ENCODE peak calls at places on chromosomes 2 and 18, in ten cellular contexts. One of them, this sample, is unnamed.

GRCh38 chr2:118902279-118903028 is 39.5 kb upstream of the MARCO start:
- DNase-seq in brain microvascular endothelial cell: no peak
- DNase-seq in IMR-90: no peak
- DNase-seq in breast epithelium: no peak
- DNase-seq in fibroblast of pulmonary artery: no peak
- DNase-seq in MCF 10A: no peak
- DNase-seq in lower lobe of right lung: no peak
- DNase-seq in endothelial cell: no peak
- DNase-seq in GM12865: no peak
- DNase-seq in pancreas: no peak
- DNase-seq in this sample: no peak

GRCh38 chr2:23127465-23127864 is 257.5 kb upstream of the KLHL29 start:
- DNase-seq in brain microvascular endothelial cell: no peak
- DNase-seq in endothelial cell: no peak
- DNase-seq in GM12865: no peak
- DNase-seq in IMR-90: no peak
- DNase-seq in fibroblast of pulmonary artery: no peak
- DNase-seq in MCF 10A: no peak
- DNase-seq in pancreas: no peak
- DNase-seq in lower lobe of right lung: no peak
- DNase-seq in breast epithelium: no peak
- DNase-seq in this sample: no peak

GRCh38 chr2:173555833-173556232 is 201.2 kb downstream of the CDCA7 start:
- DNase-seq in IMR-90: no peak
- DNase-seq in lower lobe of right lung: no peak
- DNase-seq in pancreas: no peak
- DNase-seq in GM12865: peak
- DNase-seq in endothelial cell: no peak
- DNase-seq in brain microvascular endothelial cell: peak
- DNase-seq in MCF 10A: peak
- DNase-seq in breast epithelium: no peak
- DNase-seq in fibroblast of pulmonary artery: peak
- DNase-seq in this sample: no peak

GRCh38 chr2:119261498-119262225 is 38.0 kb downstream of the STEAP3 start:
- DNase-seq in lower lobe of right lung: no peak
- DNase-seq in GM12865: no peak
- DNase-seq in brain microvascular endothelial cell: no peak
- DNase-seq in breast epithelium: no peak
- DNase-seq in endothelial cell: no peak
- DNase-seq in MCF 10A: no peak
- DNase-seq in fibroblast of pulmonary artery: no peak
- DNase-seq in IMR-90: no peak
- DNase-seq in pancreas: no peak
- DNase-seq in this sample: no peak

GRCh38 chr18:63683152-63683551 is 19.6 kb upstream of the SERPINB11 start:
- DNase-seq in pancreas: no peak
- DNase-seq in endothelial cell: no peak
- DNase-seq in IMR-90: peak
- DNase-seq in breast epithelium: no peak
- DNase-seq in fibroblast of pulmonary artery: peak
- DNase-seq in GM12865: no peak
- DNase-seq in brain microvascular endothelial cell: peak
- DNase-seq in MCF 10A: peak
- DNase-seq in lower lobe of right lung: no peak
- DNase-seq in this sample: peak

GRCh38 chr2:75173746-75174145 is 25.6 kb downstream of the TACR1 start:
- DNase-seq in brain microvascular endothelial cell: no peak
- DNase-seq in fibroblast of pulmonary artery: no peak
- DNase-seq in pancreas: no peak
- DNase-seq in breast epithelium: no peak
- DNase-seq in GM12865: no peak
- DNase-seq in IMR-90: no peak
- DNase-seq in lower lobe of right lung: no peak
- DNase-seq in endothelial cell: no peak
- DNase-seq in MCF 10A: no peak
- DNase-seq in this sample: no peak

GRCh38 chr2:8457620-8458255 is 224.1 kb upstream of the ID2 start:
- DNase-seq in fibroblast of pulmonary artery: no peak
- DNase-seq in endothelial cell: no peak
- DNase-seq in MCF 10A: no peak
- DNase-seq in lower lobe of right lung: no peak
- DNase-seq in GM12865: no peak
- DNase-seq in breast epithelium: no peak
- DNase-seq in IMR-90: no peak
- DNase-seq in pancreas: no peak
- DNase-seq in brain microvascular endothelial cell: no peak
- DNase-seq in this sample: no peak

GRCh38 chr2:207149253-207150213 is 16.2 kb downstream of the KLF7 start:
- DNase-seq in MCF 10A: no peak
- DNase-seq in pancreas: no peak
- DNase-seq in GM12865: peak
- DNase-seq in lower lobe of right lung: no peak
- DNase-seq in endothelial cell: no peak
- DNase-seq in brain microvascular endothelial cell: no peak
- DNase-seq in fibroblast of pulmonary artery: peak
- DNase-seq in breast epithelium: no peak
- DNase-seq in IMR-90: peak
- DNase-seq in this sample: no peak

GRCh38 chr18:76821875-76822509 is 365 bp upstream of the ZNF236 start:
- DNase-seq in MCF 10A: peak
- DNase-seq in lower lobe of right lung: peak
- DNase-seq in IMR-90: peak
- DNase-seq in pancreas: peak
- DNase-seq in breast epithelium: peak
- DNase-seq in fibroblast of pulmonary artery: peak
- DNase-seq in GM12865: peak
- DNase-seq in endothelial cell: peak
- DNase-seq in brain microvascular endothelial cell: no peak
- DNase-seq in this sample: peak

GRCh38 chr18:76822510-76823165 is at the start of gene ZNF236:
- DNase-seq in brain microvascular endothelial cell: no peak
- DNase-seq in fibroblast of pulmonary artery: peak
- DNase-seq in MCF 10A: peak
- DNase-seq in GM12865: peak
- DNase-seq in breast epithelium: peak
- DNase-seq in endothelial cell: peak
- DNase-seq in lower lobe of right lung: peak
- DNase-seq in pancreas: peak
- DNase-seq in IMR-90: peak
- DNase-seq in this sample: no peak

GRCh38 chr18:76823574-76823973 is 1.2 kb downstream of the ZNF236 start:
- DNase-seq in endothelial cell: peak
- DNase-seq in MCF 10A: no peak
- DNase-seq in GM12865: peak
- DNase-seq in lower lobe of right lung: peak
- DNase-seq in IMR-90: peak
- DNase-seq in fibroblast of pulmonary artery: no peak
- DNase-seq in pancreas: peak
- DNase-seq in brain microvascular endothelial cell: no peak
- DNase-seq in breast epithelium: no peak
- DNase-seq in this sample: no peak

GRCh38 chr18:76824136-76824676 is 1.8 kb downstream of the ZNF236 start:
- DNase-seq in lower lobe of right lung: no peak
- DNase-seq in endothelial cell: no peak
- DNase-seq in MCF 10A: no peak
- DNase-seq in fibroblast of pulmonary artery: no peak
- DNase-seq in breast epithelium: no peak
- DNase-seq in pancreas: no peak
- DNase-seq in GM12865: no peak
- DNase-seq in brain microvascular endothelial cell: no peak
- DNase-seq in IMR-90: no peak
- DNase-seq in this sample: no peak

DNA sequence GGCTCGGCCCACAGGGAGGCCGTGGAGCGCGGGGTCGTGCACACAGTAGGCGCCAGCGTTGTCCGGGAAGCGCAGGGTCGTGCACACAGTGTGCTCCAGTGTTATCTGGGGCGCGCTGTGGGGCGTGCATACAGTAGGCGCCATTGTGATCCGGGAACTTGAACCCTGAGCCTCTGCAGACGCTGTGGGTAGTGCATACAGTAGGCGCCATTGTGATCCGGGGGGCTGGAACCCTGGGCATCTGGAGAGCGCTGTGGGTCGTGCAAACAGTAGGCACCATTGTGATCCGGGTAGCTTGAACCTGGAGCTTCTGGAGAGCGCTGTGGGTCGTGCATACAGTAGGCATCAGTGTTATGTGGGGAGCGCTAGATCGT is 796 bp downstream of the ZNF236 start:
- DNase-seq in pancreas: no peak
- DNase-seq in fibroblast of pulmonary artery: no peak
- DNase-seq in IMR-90: no peak
- DNase-seq in lower lobe of right lung: peak
- DNase-seq in breast epithelium: no peak
- DNase-seq in endothelial cell: no peak
- DNase-seq in MCF 10A: no peak
- DNase-seq in brain microvascular endothelial cell: no peak
- DNase-seq in GM12865: no peak
- DNase-seq in this sample: no peak
- TF ChIP-seq CTCF in pancreas: no peak
- TF ChIP-seq CTCF in fibroblast of pulmonary artery: no peak
- TF ChIP-seq CTCF in IMR-90: no peak
- TF ChIP-seq CTCF in lower lobe of right lung: no peak
- TF ChIP-seq CTCF in breast epithelium: no peak
- TF ChIP-seq CTCF in endothelial cell: no peak
- TF ChIP-seq CTCF in MCF 10A: no peak
- TF ChIP-seq CTCF in brain microvascular endothelial cell: no peak
- TF ChIP-seq CTCF in GM12865: no peak
- TF ChIP-seq CTCF in this sample: no peak

GRCh38 chr2:135528006-135528405 is 3.0 kb downstream of the ZRANB3 start:
- DNase-seq in pancreas: no peak
- DNase-seq in MCF 10A: no peak
- DNase-seq in breast epithelium: no peak
- DNase-seq in endothelial cell: no peak
- DNase-seq in lower lobe of right lung: no peak
- DNase-seq in IMR-90: no peak
- DNase-seq in brain microvascular endothelial cell: no peak
- DNase-seq in GM12865: no peak
- DNase-seq in fibroblast of pulmonary artery: no peak
- DNase-seq in this sample: no peak

GRCh38 chr2:135530313-135531230 is at the start of gene ZRANB3:
- DNase-seq in MCF 10A: peak
- DNase-seq in IMR-90: peak
- DNase-seq in endothelial cell: peak
- DNase-seq in lower lobe of right lung: peak
- DNase-seq in fibroblast of pulmonary artery: peak
- DNase-seq in GM12865: peak
- DNase-seq in breast epithelium: peak
- DNase-seq in pancreas: peak
- DNase-seq in brain microvascular endothelial cell: peak
- DNase-seq in this sample: peak

GRCh38 chr2:135532581-135532980 is 1.3 kb downstream of the R3HDM1 start:
- DNase-seq in lower lobe of right lung: no peak
- DNase-seq in GM12865: no peak
- DNase-seq in breast epithelium: no peak
- DNase-seq in endothelial cell: no peak
- DNase-seq in IMR-90: no peak
- DNase-seq in fibroblast of pulmonary artery: peak
- DNase-seq in brain microvascular endothelial cell: no peak
- DNase-seq in pancreas: no peak
- DNase-seq in MCF 10A: peak
- DNase-seq in this sample: no peak

GRCh38 chr2:135525786-135526185 is 5.2 kb downstream of the ZRANB3 start:
- DNase-seq in brain microvascular endothelial cell: no peak
- DNase-seq in fibroblast of pulmonary artery: no peak
- DNase-seq in breast epithelium: no peak
- DNase-seq in IMR-90: no peak
- DNase-seq in pancreas: no peak
- DNase-seq in endothelial cell: no peak
- DNase-seq in lower lobe of right lung: no peak
- DNase-seq in MCF 10A: no peak
- DNase-seq in GM12865: peak
- DNase-seq in this sample: no peak

DNA sequence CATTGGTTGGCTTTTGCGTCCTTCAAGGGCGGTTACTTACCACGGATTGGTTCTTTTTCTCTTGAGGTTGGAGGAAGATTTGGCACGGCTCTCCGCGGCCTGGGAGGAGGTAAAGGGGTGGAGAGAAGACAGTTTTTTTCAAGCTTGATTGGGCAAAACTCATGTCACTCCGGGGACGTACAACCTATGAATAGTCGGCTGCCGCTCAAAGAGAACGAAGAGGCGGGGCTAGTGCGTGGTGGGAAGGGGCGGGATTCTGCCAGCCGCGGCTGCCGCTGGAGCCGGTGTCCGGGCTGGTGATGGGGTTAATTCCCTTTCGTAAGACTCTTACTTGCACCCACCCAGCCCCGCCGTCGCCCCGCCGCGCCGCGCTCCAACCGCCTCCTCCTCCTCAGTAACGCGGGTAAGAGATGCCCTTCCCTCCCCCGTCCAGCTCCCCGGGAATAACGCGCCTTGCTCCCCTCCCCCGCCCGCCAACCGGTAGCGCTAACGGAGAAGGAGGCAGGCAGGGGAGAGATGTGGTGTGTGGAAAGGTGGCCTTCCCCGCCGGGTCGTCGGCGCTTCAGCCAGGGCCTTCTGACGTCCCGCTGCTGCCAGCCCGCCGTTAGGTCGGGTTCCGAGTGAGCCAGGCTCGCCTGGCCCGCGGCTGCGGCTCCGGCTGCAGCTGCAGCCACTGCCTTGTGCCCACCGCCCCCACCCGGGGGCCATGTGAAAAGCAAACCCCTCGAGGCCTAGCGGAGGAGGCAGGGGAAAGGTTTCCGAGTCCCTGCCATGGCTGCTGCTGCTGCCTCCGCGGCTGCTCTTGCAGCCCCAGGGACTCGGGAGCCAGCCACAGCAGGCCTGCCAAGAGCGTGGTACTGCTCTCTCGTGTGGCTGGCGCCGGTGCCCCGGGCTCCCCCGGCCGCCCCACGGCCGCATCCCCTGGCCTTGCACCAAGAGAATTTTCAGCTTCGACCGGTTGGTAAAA is at the start of gene R3HDM1:
- DNase-seq in IMR-90: peak
- DNase-seq in lower lobe of right lung: peak
- DNase-seq in breast epithelium: peak
- DNase-seq in fibroblast of pulmonary artery: peak
- DNase-seq in brain microvascular endothelial cell: peak
- DNase-seq in MCF 10A: peak
- DNase-seq in pancreas: peak
- DNase-seq in endothelial cell: peak
- DNase-seq in GM12865: peak
- DNase-seq in this sample: peak
- TF ChIP-seq CTCF in IMR-90: peak
- TF ChIP-seq CTCF in lower lobe of right lung: peak
- TF ChIP-seq CTCF in breast epithelium: no peak
- TF ChIP-seq CTCF in fibroblast of pulmonary artery: no peak
- TF ChIP-seq CTCF in brain microvascular endothelial cell: no peak
- TF ChIP-seq CTCF in MCF 10A: peak
- TF ChIP-seq CTCF in pancreas: no peak
- TF ChIP-seq CTCF in endothelial cell: no peak
- TF ChIP-seq CTCF in GM12865: no peak
- TF ChIP-seq CTCF in this sample: peak

GRCh38 chr2:209818939-209819338 is 47.3 kb downstream of the UNC80 start:
- DNase-seq in breast epithelium: no peak
- DNase-seq in GM12865: no peak
- DNase-seq in pancreas: no peak
- DNase-seq in endothelial cell: no peak
- DNase-seq in brain microvascular endothelial cell: no peak
- DNase-seq in fibroblast of pulmonary artery: no peak
- DNase-seq in lower lobe of right lung: no peak
- DNase-seq in MCF 10A: no peak
- DNase-seq in IMR-90: no peak
- DNase-seq in this sample: no peak

GRCh38 chr2:209823484-209823883 is 51.9 kb downstream of the UNC80 start:
- DNase-seq in lower lobe of right lung: no peak
- DNase-seq in fibroblast of pulmonary artery: no peak
- DNase-seq in IMR-90: no peak
- DNase-seq in breast epithelium: no peak
- DNase-seq in pancreas: no peak
- DNase-seq in endothelial cell: no peak
- DNase-seq in brain microvascular endothelial cell: no peak
- DNase-seq in MCF 10A: no peak
- DNase-seq in GM12865: no peak
- DNase-seq in this sample: no peak

DNA sequence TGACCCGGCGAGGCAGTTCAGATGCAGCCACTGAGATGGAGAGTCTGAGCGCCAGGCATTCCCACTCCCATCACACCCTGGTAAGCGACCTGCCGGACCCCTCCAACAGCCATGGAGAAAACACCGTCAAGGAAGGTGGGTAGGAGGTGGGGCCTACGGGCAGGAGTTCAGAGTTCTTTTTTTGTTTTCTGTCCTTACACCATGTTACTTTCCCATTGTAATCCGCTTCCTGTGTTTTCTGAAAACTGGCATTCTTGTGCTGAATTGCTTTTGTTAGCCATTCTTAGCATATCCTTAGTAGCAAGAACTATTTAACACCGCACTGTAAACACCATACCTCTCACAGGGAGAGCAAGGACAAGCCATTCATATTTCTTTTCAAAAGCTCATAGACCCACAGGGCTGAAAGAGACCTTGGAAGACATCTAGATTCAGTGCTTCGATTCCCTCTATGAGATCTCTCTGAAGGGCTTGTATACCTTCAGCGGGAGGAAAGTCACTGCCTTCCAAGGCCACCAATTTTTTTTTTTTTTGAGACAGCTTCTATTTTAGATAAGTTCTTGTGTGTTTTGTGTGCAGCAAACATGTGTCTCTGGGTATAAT is 46.3 kb downstream of the UNC80 start:
- DNase-seq in lower lobe of right lung: no peak
- DNase-seq in pancreas: no peak
- DNase-seq in brain microvascular endothelial cell: no peak
- DNase-seq in breast epithelium: no peak
- DNase-seq in MCF 10A: no peak
- DNase-seq in GM12865: no peak
- DNase-seq in IMR-90: no peak
- DNase-seq in fibroblast of pulmonary artery: no peak
- DNase-seq in endothelial cell: peak
- DNase-seq in this sample: no peak
- TF ChIP-seq CTCF in lower lobe of right lung: no peak
- TF ChIP-seq CTCF in pancreas: no peak
- TF ChIP-seq CTCF in brain microvascular endothelial cell: no peak
- TF ChIP-seq CTCF in breast epithelium: no peak
- TF ChIP-seq CTCF in MCF 10A: no peak
- TF ChIP-seq CTCF in GM12865: no peak
- TF ChIP-seq CTCF in IMR-90: no peak
- TF ChIP-seq CTCF in fibroblast of pulmonary artery: no peak
- TF ChIP-seq CTCF in endothelial cell: no peak
- TF ChIP-seq CTCF in this sample: no peak

GRCh38 chr2:170530284-170530745 is 184.8 kb upstream of the SP5 start:
- DNase-seq in endothelial cell: no peak
- DNase-seq in lower lobe of right lung: peak
- DNase-seq in MCF 10A: peak
- DNase-seq in breast epithelium: peak
- DNase-seq in pancreas: peak
- DNase-seq in IMR-90: peak
- DNase-seq in fibroblast of pulmonary artery: peak
- DNase-seq in GM12865: no peak
- DNase-seq in brain microvascular endothelial cell: peak
- DNase-seq in this sample: peak
- TF ChIP-seq CTCF in endothelial cell: no peak
- TF ChIP-seq CTCF in lower lobe of right lung: no peak
- TF ChIP-seq CTCF in MCF 10A: no peak
- TF ChIP-seq CTCF in breast epithelium: no peak
- TF ChIP-seq CTCF in pancreas: no peak
- TF ChIP-seq CTCF in IMR-90: no peak
- TF ChIP-seq CTCF in fibroblast of pulmonary artery: no peak
- TF ChIP-seq CTCF in GM12865: no peak
- TF ChIP-seq CTCF in brain microvascular endothelial cell: no peak
- TF ChIP-seq CTCF in this sample: no peak

This sample was measured in bronchial epithelial cell.